ENCODE peak calls at places on chromosomes 7 and 10, in seven cellular contexts. One of them, this sample, is unnamed.

GRCh38 chr10:58585425-58585824 is 72.8 kb downstream of the BICC1 start:
- DNase-seq in M059J: no peak
- DNase-seq in HT1080: no peak
- DNase-seq in H7: no peak
- DNase-seq in T-helper 1 cell: no peak
- DNase-seq in C1 segment of cervical spinal cord: no peak
- DNase-seq in NCI-H146: no peak
- DNase-seq in this sample: no peak

GRCh38 chr7:37732253-37732652 is 48.7 kb downstream of the GPR141 start:
- DNase-seq in T-helper 1 cell: no peak
- DNase-seq in HT1080: peak; percentile 27
- DNase-seq in M059J: peak; percentile 5
- DNase-seq in H7: peak; percentile 72
- DNase-seq in NCI-H146: no peak
- DNase-seq in C1 segment of cervical spinal cord: no peak
- DNase-seq in this sample: peak; percentile 89

GRCh38 chr7:104664648-104665047 is 336.2 kb downstream of the LHFPL3 start:
- DNase-seq in H7: peak; percentile 33
- DNase-seq in C1 segment of cervical spinal cord: no peak
- DNase-seq in HT1080: no peak
- DNase-seq in NCI-H146: no peak
- DNase-seq in M059J: no peak
- DNase-seq in T-helper 1 cell: no peak
- DNase-seq in this sample: no peak

GRCh38 chr7:18206331-18206730 is 178.7 kb upstream of the PRPS1L1 start:
- DNase-seq in M059J: no peak
- DNase-seq in NCI-H146: no peak
- DNase-seq in H7: no peak
- DNase-seq in C1 segment of cervical spinal cord: no peak
- DNase-seq in HT1080: no peak
- DNase-seq in T-helper 1 cell: no peak
- DNase-seq in this sample: no peak

GRCh38 chr10:79250259-79250658 is 97.0 kb upstream of the PPIF start:
- DNase-seq in C1 segment of cervical spinal cord: no peak
- DNase-seq in NCI-H146: no peak
- DNase-seq in H7: no peak
- DNase-seq in M059J: no peak
- DNase-seq in HT1080: no peak
- DNase-seq in T-helper 1 cell: no peak
- DNase-seq in this sample: no peak

GRCh38 chr10:63369711-63370110 is 96.1 kb downstream of the JMJD1C start:
- DNase-seq in M059J: no peak
- DNase-seq in NCI-H146: no peak
- DNase-seq in T-helper 1 cell: no peak
- DNase-seq in H7: no peak
- DNase-seq in C1 segment of cervical spinal cord: no peak
- DNase-seq in HT1080: no peak
- DNase-seq in this sample: no peak

GRCh38 chr7:45181991-45182855 is 24.6 kb downstream of the RAMP3 start:
- DNase-seq in HT1080: no peak
- DNase-seq in H7: peak; percentile 20
- DNase-seq in T-helper 1 cell: no peak
- DNase-seq in C1 segment of cervical spinal cord: no peak
- DNase-seq in M059J: no peak
- DNase-seq in NCI-H146: no peak
- DNase-seq in this sample: peak; percentile 28

GRCh38 chr10:84194424-84195043 is at the start of gene CDHR1:
- DNase-seq in NCI-H146: peak; percentile 76
- DNase-seq in C1 segment of cervical spinal cord: no peak
- DNase-seq in HT1080: no peak
- DNase-seq in H7: peak; percentile 94
- DNase-seq in M059J: no peak
- DNase-seq in T-helper 1 cell: no peak
- DNase-seq in this sample: peak; percentile 89

This sample was measured in endodermal cell.